ENCODE peak calls at places on chromosomes 12 and 14, in four cellular contexts. One of them, this sample, is unnamed.

GRCh38 chr12:111687255-111687654 is 1.4 kb downstream of the ACAD10 start:
- DNase-seq in GM12878: peak; percentile 5
- DNase-seq in H1: no peak
- DNase-seq in K562: peak; percentile 71
- DNase-seq in this sample: peak; percentile 31

GRCh38 chr12:27424631-27425230 is 21.8 kb upstream of the SMCO2 start:
- DNase-seq in H1: no peak
- DNase-seq in GM12878: no peak
- DNase-seq in K562: peak; percentile 24
- DNase-seq in this sample: peak; percentile 45

GRCh38 chr12:3606101-3606500 is 115.1 kb downstream of the PRMT8 start:
- DNase-seq in K562: no peak
- DNase-seq in GM12878: no peak
- DNase-seq in H1: no peak
- DNase-seq in this sample: no peak

GRCh38 chr12:8668441-8668840 is 5.8 kb upstream of the MFAP5 start:
- DNase-seq in K562: no peak
- DNase-seq in H1: no peak
- DNase-seq in GM12878: no peak
- DNase-seq in this sample: no peak

GRCh38 chr14:32077081-32078029 is at the start of gene ARHGAP5:
- DNase-seq in GM12878: no peak
- DNase-seq in H1: no peak
- DNase-seq in K562: no peak
- DNase-seq in this sample: peak; percentile 58

GRCh38 chr12:52628841-52629240 is 10.5 kb upstream of the KRT73 start:
- DNase-seq in H1: no peak
- DNase-seq in GM12878: no peak
- DNase-seq in K562: no peak
- DNase-seq in this sample: no peak

GRCh38 chr12:18165422-18165871 is 75.5 kb upstream of the RERGL start:
- DNase-seq in GM12878: peak; percentile 82
- DNase-seq in K562: no peak
- DNase-seq in H1: no peak
- DNase-seq in this sample: no peak

GRCh38 chr14:73696466-73697390 is 17.5 kb downstream of the PNMA1 start:
- DNase-seq in GM12878: peak; percentile 88
- DNase-seq in H1: no peak
- DNase-seq in K562: peak; percentile 14
- DNase-seq in this sample: peak; percentile 10

GRCh38 chr12:23359975-23360638 is 589.4 kb downstream of the SOX5 start:
- DNase-seq in H1: no peak
- DNase-seq in GM12878: no peak
- DNase-seq in K562: no peak
- DNase-seq in this sample: no peak

GRCh38 chr12:2284321-2284813 is 231.6 kb downstream of the CACNA1C start:
- DNase-seq in K562: no peak
- DNase-seq in H1: no peak
- DNase-seq in GM12878: no peak
- DNase-seq in this sample: no peak

GRCh38 chr14:24273422-24273998 is 2.1 kb upstream of the RABGGTA start:
- DNase-seq in K562: no peak
- DNase-seq in H1: no peak
- DNase-seq in GM12878: no peak
- DNase-seq in this sample: peak; percentile 60

GRCh38 chr14:77099425-77100167 is 1.5 kb downstream of the CIPC start:
- DNase-seq in GM12878: no peak
- DNase-seq in H1: no peak
- DNase-seq in K562: peak; percentile 53
- DNase-seq in this sample: no peak

GRCh38 chr12:47964102-47964723 is 817 bp downstream of the TMEM106C start:
- DNase-seq in GM12878: no peak
- DNase-seq in H1: no peak
- DNase-seq in K562: peak; percentile 20
- DNase-seq in this sample: no peak

GRCh38 chr12:49693931-49694439 is 13.2 kb downstream of the FMNL3 start:
- DNase-seq in GM12878: no peak
- DNase-seq in H1: no peak
- DNase-seq in K562: no peak
- DNase-seq in this sample: no peak

GRCh38 chr14:57268161-57269067 is at the start of the genes AP5M1 and EXOC5:
- DNase-seq in H1: peak; percentile 64
- DNase-seq in GM12878: peak; percentile 83
- DNase-seq in K562: peak; percentile 92
- DNase-seq in this sample: peak; percentile 86
- TF ChIP-seq POLR2A in H1: no peak
- TF ChIP-seq POLR2A in GM12878: peak; percentile 85
- TF ChIP-seq POLR2A in K562: peak; percentile 80
- TF ChIP-seq POLR2A in this sample: peak; percentile 65

GRCh38 chr12:130509454-130509853 is 171.8 kb downstream of the PIWIL1 start:
- DNase-seq in GM12878: no peak
- DNase-seq in H1: no peak
- DNase-seq in K562: no peak
- DNase-seq in this sample: no peak
- TF ChIP-seq HDAC6 in GM12878: no peak
- TF ChIP-seq HDAC6 in H1: no peak
- TF ChIP-seq HDAC6 in K562: no peak
- TF ChIP-seq HDAC6 in this sample: no peak

GRCh38 chr12:132593938-132594358 is 16.4 kb downstream of the LRCOL1 start:
- DNase-seq in GM12878: no peak
- DNase-seq in H1: no peak
- DNase-seq in K562: peak; percentile 96
- DNase-seq in this sample: peak; percentile 96

GRCh38 chr12:132592261-132592970 is 18.0 kb downstream of the LRCOL1 start:
- DNase-seq in H1: no peak
- DNase-seq in GM12878: no peak
- DNase-seq in K562: no peak
- DNase-seq in this sample: no peak

GRCh38 chr12:132593071-132593470 is 17.3 kb downstream of the LRCOL1 start:
- DNase-seq in GM12878: no peak
- DNase-seq in K562: no peak
- DNase-seq in H1: no peak
- DNase-seq in this sample: no peak

GRCh38 chr12:132595183-132595582 is 15.2 kb downstream of the LRCOL1 start:
- DNase-seq in K562: no peak
- DNase-seq in GM12878: no peak
- DNase-seq in H1: no peak
- DNase-seq in this sample: no peak

DNA sequence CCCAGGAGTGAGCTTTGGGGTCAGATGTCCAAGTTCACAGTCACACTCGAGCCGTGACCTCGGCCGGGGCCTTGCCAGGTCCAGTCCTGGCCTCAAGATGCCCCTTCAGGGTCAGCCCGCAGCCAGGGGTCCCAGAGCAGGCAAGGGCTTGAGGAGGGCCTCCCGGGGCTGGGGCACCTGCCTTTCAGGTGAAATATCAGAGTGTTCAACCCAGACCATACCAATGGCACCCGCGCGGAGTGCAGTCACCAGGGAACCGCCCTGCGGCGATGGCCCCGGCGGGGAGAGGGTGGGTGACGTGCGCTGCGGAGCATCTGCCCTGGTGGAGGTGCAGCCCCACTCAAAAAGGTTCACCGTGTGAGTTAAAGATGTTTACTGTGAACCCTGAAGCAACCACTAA is 16.9 kb downstream of the LRCOL1 start:
- DNase-seq in GM12878: no peak
- DNase-seq in K562: no peak
- DNase-seq in H1: no peak
- DNase-seq in this sample: no peak
- TF ChIP-seq POLR2A in GM12878: no peak
- TF ChIP-seq POLR2A in K562: no peak
- TF ChIP-seq POLR2A in H1: no peak
- TF ChIP-seq POLR2A in this sample: no peak

GRCh38 chr14:81710232-81710845 is 176.7 kb upstream of the SEL1L start:
- DNase-seq in H1: no peak
- DNase-seq in K562: peak; percentile 28
- DNase-seq in GM12878: peak; percentile 0
- DNase-seq in this sample: peak; percentile 42
- TF ChIP-seq HDAC6 in H1: no peak
- TF ChIP-seq HDAC6 in K562: no peak
- TF ChIP-seq HDAC6 in GM12878: no peak
- TF ChIP-seq HDAC6 in this sample: no peak